ENCODE peak calls at places on chromosomes 11 and 22, in ten cellular contexts. One of them, this sample, is unnamed.

GRCh38 chr11:65078151-65078550 is 5.7 kb downstream of the CDCA5 start:
- DNase-seq in activated CD8-positive, alpha-beta T cell treated with anti-CD3 and anti-CD28 coated beads for 36 hours: peak; percentile 83
- DNase-seq in cardiac muscle cell: peak; percentile 59
- DNase-seq in GM23338: peak; percentile 80
- DNase-seq in AG04450: no peak
- DNase-seq in stomach: peak; percentile 83
- DNase-seq in neural progenitor cell: peak; percentile 57
- DNase-seq in fibroblast of mammary gland: peak; percentile 35
- DNase-seq in BJ: no peak
- DNase-seq in chondrocyte: no peak
- DNase-seq in this sample: peak; percentile 75

GRCh38 chr11:29280452-29280851 is 736.4 kb downstream of the KCNA4 start:
- DNase-seq in neural progenitor cell: no peak
- DNase-seq in GM23338: no peak
- DNase-seq in AG04450: no peak
- DNase-seq in stomach: no peak
- DNase-seq in BJ: no peak
- DNase-seq in cardiac muscle cell: no peak
- DNase-seq in chondrocyte: no peak
- DNase-seq in fibroblast of mammary gland: no peak
- DNase-seq in activated CD8-positive, alpha-beta T cell treated with anti-CD3 and anti-CD28 coated beads for 36 hours: no peak
- DNase-seq in this sample: no peak

GRCh38 chr11:92284558-92284957 is 59.9 kb downstream of the FAT3 start:
- DNase-seq in AG04450: no peak
- DNase-seq in neural progenitor cell: no peak
- DNase-seq in activated CD8-positive, alpha-beta T cell treated with anti-CD3 and anti-CD28 coated beads for 36 hours: no peak
- DNase-seq in cardiac muscle cell: no peak
- DNase-seq in fibroblast of mammary gland: no peak
- DNase-seq in GM23338: no peak
- DNase-seq in stomach: no peak
- DNase-seq in BJ: no peak
- DNase-seq in chondrocyte: no peak
- DNase-seq in this sample: no peak

GRCh38 chr22:28450109-28450508 is 229.5 kb downstream of the TTC28 start:
- DNase-seq in chondrocyte: no peak
- DNase-seq in AG04450: no peak
- DNase-seq in fibroblast of mammary gland: no peak
- DNase-seq in activated CD8-positive, alpha-beta T cell treated with anti-CD3 and anti-CD28 coated beads for 36 hours: no peak
- DNase-seq in neural progenitor cell: no peak
- DNase-seq in GM23338: no peak
- DNase-seq in cardiac muscle cell: no peak
- DNase-seq in BJ: no peak
- DNase-seq in stomach: no peak
- DNase-seq in this sample: no peak

GRCh38 chr22:39359659-39360195 is 9.9 kb downstream of the SYNGR1 start:
- DNase-seq in BJ: no peak
- DNase-seq in AG04450: no peak
- DNase-seq in GM23338: no peak
- DNase-seq in neural progenitor cell: no peak
- DNase-seq in chondrocyte: no peak
- DNase-seq in fibroblast of mammary gland: no peak
- DNase-seq in activated CD8-positive, alpha-beta T cell treated with anti-CD3 and anti-CD28 coated beads for 36 hours: no peak
- DNase-seq in cardiac muscle cell: no peak
- DNase-seq in stomach: no peak
- DNase-seq in this sample: no peak

GRCh38 chr11:125433454-125434121 is 62.5 kb downstream of the FEZ1 start:
- DNase-seq in BJ: no peak
- DNase-seq in fibroblast of mammary gland: peak; percentile 51
- DNase-seq in neural progenitor cell: peak; percentile 77
- DNase-seq in stomach: peak; percentile 29
- DNase-seq in activated CD8-positive, alpha-beta T cell treated with anti-CD3 and anti-CD28 coated beads for 36 hours: peak; percentile 45
- DNase-seq in AG04450: no peak
- DNase-seq in cardiac muscle cell: peak; percentile 67
- DNase-seq in GM23338: peak; percentile 89
- DNase-seq in chondrocyte: no peak
- DNase-seq in this sample: no peak

GRCh38 chr11:76694664-76695063 is 24.1 kb upstream of the LRRC32 start:
- DNase-seq in stomach: no peak
- DNase-seq in neural progenitor cell: no peak
- DNase-seq in activated CD8-positive, alpha-beta T cell treated with anti-CD3 and anti-CD28 coated beads for 36 hours: no peak
- DNase-seq in chondrocyte: no peak
- DNase-seq in AG04450: peak; percentile 49
- DNase-seq in GM23338: no peak
- DNase-seq in fibroblast of mammary gland: peak; percentile 93
- DNase-seq in BJ: no peak
- DNase-seq in cardiac muscle cell: no peak
- DNase-seq in this sample: no peak

GRCh38 chr11:128630367-128631230 is 43.2 kb upstream of the ETS1 start:
- DNase-seq in chondrocyte: no peak
- DNase-seq in neural progenitor cell: peak; percentile 87
- DNase-seq in cardiac muscle cell: peak; percentile 85
- DNase-seq in GM23338: peak; percentile 85
- DNase-seq in activated CD8-positive, alpha-beta T cell treated with anti-CD3 and anti-CD28 coated beads for 36 hours: peak; percentile 94
- DNase-seq in BJ: no peak
- DNase-seq in stomach: peak; percentile 91
- DNase-seq in AG04450: peak; percentile 76
- DNase-seq in fibroblast of mammary gland: peak; percentile 83
- DNase-seq in this sample: peak; percentile 93

GRCh38 chr11:3123761-3124733 is 41.1 kb downstream of the OSBPL5 start:
- DNase-seq in AG04450: peak; percentile 88
- DNase-seq in neural progenitor cell: no peak
- DNase-seq in activated CD8-positive, alpha-beta T cell treated with anti-CD3 and anti-CD28 coated beads for 36 hours: no peak
- DNase-seq in BJ: peak; percentile 79
- DNase-seq in stomach: peak; percentile 67
- DNase-seq in GM23338: no peak
- DNase-seq in fibroblast of mammary gland: peak; percentile 99
- DNase-seq in chondrocyte: peak; percentile 69
- DNase-seq in cardiac muscle cell: no peak
- DNase-seq in this sample: peak; percentile 80

GRCh38 chr11:91394718-91395414 is 829.8 kb upstream of the FAT3 start:
- DNase-seq in stomach: no peak
- DNase-seq in cardiac muscle cell: no peak
- DNase-seq in neural progenitor cell: no peak
- DNase-seq in GM23338: no peak
- DNase-seq in chondrocyte: no peak
- DNase-seq in BJ: no peak
- DNase-seq in fibroblast of mammary gland: no peak
- DNase-seq in activated CD8-positive, alpha-beta T cell treated with anti-CD3 and anti-CD28 coated beads for 36 hours: no peak
- DNase-seq in AG04450: no peak
- DNase-seq in this sample: no peak

GRCh38 chr11:75518204-75518549 is 7.6 kb downstream of the GDPD5 start:
- DNase-seq in AG04450: no peak
- DNase-seq in cardiac muscle cell: no peak
- DNase-seq in chondrocyte: no peak
- DNase-seq in BJ: no peak
- DNase-seq in neural progenitor cell: peak; percentile 45
- DNase-seq in stomach: no peak
- DNase-seq in activated CD8-positive, alpha-beta T cell treated with anti-CD3 and anti-CD28 coated beads for 36 hours: no peak
- DNase-seq in GM23338: no peak
- DNase-seq in fibroblast of mammary gland: no peak
- DNase-seq in this sample: no peak

GRCh38 chr11:119615003-119615878 is 113.8 kb downstream of the NECTIN1 start:
- DNase-seq in GM23338: no peak
- DNase-seq in stomach: no peak
- DNase-seq in neural progenitor cell: no peak
- DNase-seq in AG04450: peak; percentile 53
- DNase-seq in fibroblast of mammary gland: peak; percentile 80
- DNase-seq in chondrocyte: no peak
- DNase-seq in activated CD8-positive, alpha-beta T cell treated with anti-CD3 and anti-CD28 coated beads for 36 hours: no peak
- DNase-seq in BJ: peak; percentile 13
- DNase-seq in cardiac muscle cell: no peak
- DNase-seq in this sample: no peak

GRCh38 chr11:7982582-7983119 is 4.5 kb upstream of the EIF3F start:
- DNase-seq in stomach: no peak
- DNase-seq in fibroblast of mammary gland: no peak
- DNase-seq in cardiac muscle cell: no peak
- DNase-seq in AG04450: no peak
- DNase-seq in GM23338: no peak
- DNase-seq in neural progenitor cell: no peak
- DNase-seq in chondrocyte: no peak
- DNase-seq in activated CD8-positive, alpha-beta T cell treated with anti-CD3 and anti-CD28 coated beads for 36 hours: no peak
- DNase-seq in BJ: no peak
- DNase-seq in this sample: no peak

GRCh38 chr11:7981758-7982157 is 5.4 kb upstream of the EIF3F start:
- DNase-seq in activated CD8-positive, alpha-beta T cell treated with anti-CD3 and anti-CD28 coated beads for 36 hours: no peak
- DNase-seq in GM23338: no peak
- DNase-seq in chondrocyte: no peak
- DNase-seq in fibroblast of mammary gland: no peak
- DNase-seq in BJ: no peak
- DNase-seq in cardiac muscle cell: no peak
- DNase-seq in stomach: no peak
- DNase-seq in neural progenitor cell: no peak
- DNase-seq in AG04450: no peak
- DNase-seq in this sample: no peak

GRCh38 chr11:7983832-7984590 is 3.1 kb upstream of the EIF3F start:
- DNase-seq in cardiac muscle cell: no peak
- DNase-seq in AG04450: no peak
- DNase-seq in GM23338: no peak
- DNase-seq in activated CD8-positive, alpha-beta T cell treated with anti-CD3 and anti-CD28 coated beads for 36 hours: no peak
- DNase-seq in fibroblast of mammary gland: no peak
- DNase-seq in neural progenitor cell: no peak
- DNase-seq in BJ: no peak
- DNase-seq in chondrocyte: no peak
- DNase-seq in stomach: no peak
- DNase-seq in this sample: no peak

GRCh38 chr11:7986768-7987559 is at the start of gene EIF3F:
- DNase-seq in GM23338: peak; percentile 99
- DNase-seq in BJ: peak; percentile 99
- DNase-seq in AG04450: peak; percentile 99
- DNase-seq in cardiac muscle cell: peak; percentile 99
- DNase-seq in activated CD8-positive, alpha-beta T cell treated with anti-CD3 and anti-CD28 coated beads for 36 hours: peak; percentile 94
- DNase-seq in fibroblast of mammary gland: peak; percentile 100
- DNase-seq in neural progenitor cell: peak; percentile 99
- DNase-seq in chondrocyte: no peak
- DNase-seq in stomach: peak; percentile 90
- DNase-seq in this sample: peak; percentile 96
- TF ChIP-seq CTCF in GM23338: peak; percentile 90
- TF ChIP-seq CTCF in BJ: peak; percentile 80
- TF ChIP-seq CTCF in AG04450: peak; percentile 86
- TF ChIP-seq CTCF in cardiac muscle cell: peak; percentile 81
- TF ChIP-seq CTCF in activated CD8-positive, alpha-beta T cell treated with anti-CD3 and anti-CD28 coated beads for 36 hours: peak; percentile 71
- TF ChIP-seq CTCF in fibroblast of mammary gland: peak; percentile 64
- TF ChIP-seq CTCF in neural progenitor cell: peak; percentile 91
- TF ChIP-seq CTCF in chondrocyte: peak; percentile 97
- TF ChIP-seq CTCF in stomach: peak; percentile 98
- TF ChIP-seq CTCF in this sample: peak; percentile 83

GRCh38 chr11:57283231-57283990 is 41.3 kb downstream of the TNKS1BP1 start:
- DNase-seq in BJ: no peak
- DNase-seq in activated CD8-positive, alpha-beta T cell treated with anti-CD3 and anti-CD28 coated beads for 36 hours: no peak
- DNase-seq in cardiac muscle cell: no peak
- DNase-seq in fibroblast of mammary gland: peak; percentile 44
- DNase-seq in stomach: no peak
- DNase-seq in neural progenitor cell: no peak
- DNase-seq in AG04450: no peak
- DNase-seq in GM23338: peak; percentile 77
- DNase-seq in chondrocyte: no peak
- DNase-seq in this sample: peak; percentile 69
- TF ChIP-seq CTCF in BJ: no peak
- TF ChIP-seq CTCF in activated CD8-positive, alpha-beta T cell treated with anti-CD3 and anti-CD28 coated beads for 36 hours: no peak
- TF ChIP-seq CTCF in cardiac muscle cell: no peak
- TF ChIP-seq CTCF in fibroblast of mammary gland: no peak
- TF ChIP-seq CTCF in stomach: no peak
- TF ChIP-seq CTCF in neural progenitor cell: no peak
- TF ChIP-seq CTCF in AG04450: no peak
- TF ChIP-seq CTCF in GM23338: no peak
- TF ChIP-seq CTCF in chondrocyte: no peak
- TF ChIP-seq CTCF in this sample: no peak

DNA sequence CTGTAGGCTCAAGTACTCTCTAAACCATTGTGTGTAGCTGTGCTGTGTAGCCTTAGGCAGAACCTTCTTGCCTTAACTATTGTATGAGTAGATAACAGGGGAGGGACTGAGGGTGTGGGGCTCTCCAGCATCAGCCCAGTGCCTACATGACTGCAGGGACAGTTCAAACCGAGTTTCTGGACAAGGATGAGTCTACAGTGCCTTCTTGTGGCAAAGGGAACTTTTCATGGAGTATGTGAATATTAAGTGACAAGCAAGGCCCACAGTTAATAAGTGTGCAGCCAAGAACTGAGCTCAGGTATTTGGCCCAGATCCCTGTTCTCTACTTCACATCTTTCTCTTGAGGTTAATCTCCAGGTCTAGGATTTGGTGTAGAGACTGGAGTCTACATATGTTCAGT is 424.4 kb upstream of the LARGE1 start:
- DNase-seq in chondrocyte: no peak
- DNase-seq in GM23338: peak; percentile 1
- DNase-seq in neural progenitor cell: peak; percentile 13
- DNase-seq in BJ: no peak
- DNase-seq in AG04450: no peak
- DNase-seq in activated CD8-positive, alpha-beta T cell treated with anti-CD3 and anti-CD28 coated beads for 36 hours: no peak
- DNase-seq in fibroblast of mammary gland: no peak
- DNase-seq in cardiac muscle cell: peak; percentile 23
- DNase-seq in stomach: no peak
- DNase-seq in this sample: no peak
- TF ChIP-seq CTCF in chondrocyte: no peak
- TF ChIP-seq CTCF in GM23338: no peak
- TF ChIP-seq CTCF in neural progenitor cell: peak; percentile 21
- TF ChIP-seq CTCF in BJ: no peak
- TF ChIP-seq CTCF in AG04450: no peak
- TF ChIP-seq CTCF in activated CD8-positive, alpha-beta T cell treated with anti-CD3 and anti-CD28 coated beads for 36 hours: no peak
- TF ChIP-seq CTCF in fibroblast of mammary gland: no peak
- TF ChIP-seq CTCF in cardiac muscle cell: no peak
- TF ChIP-seq CTCF in stomach: no peak
- TF ChIP-seq CTCF in this sample: no peak

GRCh38 chr11:68399916-68400315 is 60.6 kb upstream of the PPP6R3 start:
- DNase-seq in neural progenitor cell: no peak
- DNase-seq in fibroblast of mammary gland: no peak
- DNase-seq in stomach: no peak
- DNase-seq in activated CD8-positive, alpha-beta T cell treated with anti-CD3 and anti-CD28 coated beads for 36 hours: no peak
- DNase-seq in chondrocyte: no peak
- DNase-seq in cardiac muscle cell: no peak
- DNase-seq in AG04450: no peak
- DNase-seq in GM23338: no peak
- DNase-seq in BJ: no peak
- DNase-seq in this sample: no peak

GRCh38 chr11:68403831-68404230 is 56.7 kb upstream of the PPP6R3 start:
- DNase-seq in stomach: no peak
- DNase-seq in chondrocyte: no peak
- DNase-seq in BJ: no peak
- DNase-seq in cardiac muscle cell: no peak
- DNase-seq in GM23338: no peak
- DNase-seq in fibroblast of mammary gland: no peak
- DNase-seq in activated CD8-positive, alpha-beta T cell treated with anti-CD3 and anti-CD28 coated beads for 36 hours: no peak
- DNase-seq in neural progenitor cell: no peak
- DNase-seq in AG04450: no peak
- DNase-seq in this sample: no peak

GRCh38 chr11:68403424-68403823 is 57.1 kb upstream of the PPP6R3 start:
- DNase-seq in AG04450: no peak
- DNase-seq in chondrocyte: no peak
- DNase-seq in fibroblast of mammary gland: no peak
- DNase-seq in cardiac muscle cell: no peak
- DNase-seq in BJ: no peak
- DNase-seq in GM23338: no peak
- DNase-seq in activated CD8-positive, alpha-beta T cell treated with anti-CD3 and anti-CD28 coated beads for 36 hours: no peak
- DNase-seq in stomach: no peak
- DNase-seq in neural progenitor cell: no peak
- DNase-seq in this sample: no peak

GRCh38 chr11:68401856-68402255 is 58.7 kb upstream of the PPP6R3 start:
- DNase-seq in GM23338: no peak
- DNase-seq in activated CD8-positive, alpha-beta T cell treated with anti-CD3 and anti-CD28 coated beads for 36 hours: no peak
- DNase-seq in stomach: no peak
- DNase-seq in cardiac muscle cell: no peak
- DNase-seq in fibroblast of mammary gland: no peak
- DNase-seq in neural progenitor cell: no peak
- DNase-seq in chondrocyte: no peak
- DNase-seq in AG04450: no peak
- DNase-seq in BJ: no peak
- DNase-seq in this sample: no peak

GRCh38 chr11:68402355-68403031 is 58.1 kb upstream of the PPP6R3 start:
- DNase-seq in GM23338: peak; percentile 59
- DNase-seq in chondrocyte: no peak
- DNase-seq in activated CD8-positive, alpha-beta T cell treated with anti-CD3 and anti-CD28 coated beads for 36 hours: no peak
- DNase-seq in neural progenitor cell: peak; percentile 19
- DNase-seq in AG04450: no peak
- DNase-seq in stomach: no peak
- DNase-seq in fibroblast of mammary gland: no peak
- DNase-seq in cardiac muscle cell: no peak
- DNase-seq in BJ: no peak
- DNase-seq in this sample: no peak
- TF ChIP-seq CTCF in GM23338: peak; percentile 40
- TF ChIP-seq CTCF in chondrocyte: peak; percentile 27
- TF ChIP-seq CTCF in activated CD8-positive, alpha-beta T cell treated with anti-CD3 and anti-CD28 coated beads for 36 hours: no peak
- TF ChIP-seq CTCF in neural progenitor cell: peak; percentile 35
- TF ChIP-seq CTCF in AG04450: no peak
- TF ChIP-seq CTCF in stomach: no peak
- TF ChIP-seq CTCF in fibroblast of mammary gland: no peak
- TF ChIP-seq CTCF in cardiac muscle cell: no peak
- TF ChIP-seq CTCF in BJ: no peak
- TF ChIP-seq CTCF in this sample: no peak